ENCODE peak calls at places on chromosomes 12 and 14, in eight cellular contexts. One of them, this sample, is unnamed.

GRCh38 chr12:41795066-41795465 is 349.6 kb downstream of the GXYLT1 start:
- DNase-seq in heart left ventricle: no peak
- DNase-seq in dermis blood vessel endothelial cell: peak
- DNase-seq in adipocyte: no peak
- DNase-seq in HS-5: peak
- DNase-seq in tibial artery: no peak
- DNase-seq in T1000: no peak
- DNase-seq in fibroblast of lung: peak
- DNase-seq in this sample: peak

GRCh38 chr14:50607181-50607580 is 47.2 kb downstream of the ATL1 start:
- DNase-seq in heart left ventricle: no peak
- DNase-seq in dermis blood vessel endothelial cell: no peak
- DNase-seq in adipocyte: peak
- DNase-seq in HS-5: no peak
- DNase-seq in tibial artery: no peak
- DNase-seq in T1000: no peak
- DNase-seq in fibroblast of lung: no peak
- DNase-seq in this sample: no peak

GRCh38 chr12:27521066-27521465 is 2.9 kb upstream of the PPFIBP1 start:
- DNase-seq in heart left ventricle: peak
- DNase-seq in dermis blood vessel endothelial cell: peak
- DNase-seq in adipocyte: peak
- DNase-seq in HS-5: no peak
- DNase-seq in tibial artery: no peak
- DNase-seq in T1000: no peak
- DNase-seq in fibroblast of lung: peak
- DNase-seq in this sample: peak

GRCh38 chr12:46494424-46494823 is 121.9 kb upstream of the SLC38A2 start:
- DNase-seq in heart left ventricle: no peak
- DNase-seq in dermis blood vessel endothelial cell: no peak
- DNase-seq in adipocyte: peak
- DNase-seq in HS-5: peak
- DNase-seq in tibial artery: no peak
- DNase-seq in T1000: no peak
- DNase-seq in fibroblast of lung: peak
- DNase-seq in this sample: peak

GRCh38 chr12:130097798-130098255 is 64.4 kb upstream of the FZD10 start:
- DNase-seq in heart left ventricle: no peak
- DNase-seq in dermis blood vessel endothelial cell: no peak
- DNase-seq in adipocyte: no peak
- DNase-seq in HS-5: no peak
- DNase-seq in tibial artery: no peak
- DNase-seq in T1000: no peak
- DNase-seq in fibroblast of lung: no peak
- DNase-seq in this sample: no peak

GRCh38 chr12:5160827-5161226 is 117.1 kb downstream of the KCNA5 start:
- DNase-seq in heart left ventricle: no peak
- DNase-seq in dermis blood vessel endothelial cell: no peak
- DNase-seq in adipocyte: no peak
- DNase-seq in HS-5: no peak
- DNase-seq in tibial artery: no peak
- DNase-seq in T1000: no peak
- DNase-seq in fibroblast of lung: no peak
- DNase-seq in this sample: no peak

GRCh38 chr12:76764856-76765255 is 941 bp downstream of the ZDHHC17 start:
- DNase-seq in heart left ventricle: no peak
- DNase-seq in dermis blood vessel endothelial cell: peak
- DNase-seq in adipocyte: peak
- DNase-seq in HS-5: no peak
- DNase-seq in tibial artery: no peak
- DNase-seq in T1000: no peak
- DNase-seq in fibroblast of lung: peak
- DNase-seq in this sample: peak

GRCh38 chr12:108722992-108723766 is 8.1 kb downstream of the CORO1C start:
- DNase-seq in heart left ventricle: no peak
- DNase-seq in dermis blood vessel endothelial cell: peak
- DNase-seq in adipocyte: peak
- DNase-seq in HS-5: peak
- DNase-seq in tibial artery: peak
- DNase-seq in T1000: peak
- DNase-seq in fibroblast of lung: peak
- DNase-seq in this sample: peak

GRCh38 chr12:104957388-104958008 is 592 bp downstream of the SLC41A2 start:
- DNase-seq in heart left ventricle: no peak
- DNase-seq in dermis blood vessel endothelial cell: no peak
- DNase-seq in adipocyte: peak
- DNase-seq in HS-5: no peak
- DNase-seq in tibial artery: peak
- DNase-seq in T1000: no peak
- DNase-seq in fibroblast of lung: no peak
- DNase-seq in this sample: peak

GRCh38 chr14:94752575-94752974 is 17.3 kb downstream of the GSC start:
- DNase-seq in heart left ventricle: no peak
- DNase-seq in dermis blood vessel endothelial cell: no peak
- DNase-seq in adipocyte: no peak
- DNase-seq in HS-5: no peak
- DNase-seq in tibial artery: no peak
- DNase-seq in T1000: no peak
- DNase-seq in fibroblast of lung: no peak
- DNase-seq in this sample: no peak

GRCh38 chr12:132288516-132289188 is 40.7 kb downstream of the GALNT9 start:
- DNase-seq in heart left ventricle: no peak
- DNase-seq in dermis blood vessel endothelial cell: no peak
- DNase-seq in adipocyte: no peak
- DNase-seq in HS-5: no peak
- DNase-seq in tibial artery: no peak
- DNase-seq in T1000: no peak
- DNase-seq in fibroblast of lung: no peak
- DNase-seq in this sample: no peak

GRCh38 chr14:74394549-74394948 is 31.5 kb downstream of the SYNDIG1L start:
- DNase-seq in heart left ventricle: no peak
- DNase-seq in dermis blood vessel endothelial cell: no peak
- DNase-seq in adipocyte: no peak
- DNase-seq in HS-5: no peak
- DNase-seq in tibial artery: no peak
- DNase-seq in T1000: no peak
- DNase-seq in fibroblast of lung: no peak
- DNase-seq in this sample: no peak

GRCh38 chr12:111993290-111994150 is 19.4 kb downstream of the TMEM116 start:
- DNase-seq in heart left ventricle: no peak
- DNase-seq in dermis blood vessel endothelial cell: no peak
- DNase-seq in adipocyte: no peak
- DNase-seq in HS-5: no peak
- DNase-seq in tibial artery: no peak
- DNase-seq in T1000: no peak
- DNase-seq in fibroblast of lung: no peak
- DNase-seq in this sample: no peak

GRCh38 chr12:57430117-57430930 is 519 bp downstream of the R3HDM2 start:
- DNase-seq in heart left ventricle: peak
- DNase-seq in dermis blood vessel endothelial cell: peak
- DNase-seq in adipocyte: peak
- DNase-seq in HS-5: peak
- DNase-seq in tibial artery: peak
- DNase-seq in T1000: peak
- DNase-seq in fibroblast of lung: peak
- DNase-seq in this sample: peak

GRCh38 chr12:15620726-15621125 is 168.5 kb downstream of the EPS8 start:
- DNase-seq in heart left ventricle: no peak
- DNase-seq in dermis blood vessel endothelial cell: peak
- DNase-seq in adipocyte: no peak
- DNase-seq in HS-5: no peak
- DNase-seq in tibial artery: no peak
- DNase-seq in T1000: no peak
- DNase-seq in fibroblast of lung: no peak
- DNase-seq in this sample: no peak

GRCh38 chr14:51095854-51096823 is 1.2 kb upstream of the TRIM9 start:
- DNase-seq in heart left ventricle: no peak
- DNase-seq in dermis blood vessel endothelial cell: peak
- DNase-seq in adipocyte: peak
- DNase-seq in HS-5: peak
- DNase-seq in tibial artery: peak
- DNase-seq in T1000: peak
- DNase-seq in fibroblast of lung: peak
- DNase-seq in this sample: peak

GRCh38 chr12:132727091-132727794 is 16.6 kb downstream of the PGAM5 start:
- DNase-seq in heart left ventricle: no peak
- DNase-seq in dermis blood vessel endothelial cell: no peak
- DNase-seq in adipocyte: no peak
- DNase-seq in HS-5: no peak
- DNase-seq in tibial artery: no peak
- DNase-seq in T1000: no peak
- DNase-seq in fibroblast of lung: no peak
- DNase-seq in this sample: no peak

GRCh38 chr14:61710853-61711817 is 15.8 kb downstream of the HIF1A start:
- DNase-seq in heart left ventricle: no peak
- DNase-seq in dermis blood vessel endothelial cell: peak
- DNase-seq in adipocyte: no peak
- DNase-seq in HS-5: no peak
- DNase-seq in tibial artery: no peak
- DNase-seq in T1000: no peak
- DNase-seq in fibroblast of lung: no peak
- DNase-seq in this sample: no peak

GRCh38 chr14:91252901-91253794 is 8.6 kb upstream of the GPR68 start:
- DNase-seq in heart left ventricle: peak
- DNase-seq in dermis blood vessel endothelial cell: peak
- DNase-seq in adipocyte: peak
- DNase-seq in HS-5: no peak
- DNase-seq in tibial artery: no peak
- DNase-seq in T1000: no peak
- DNase-seq in fibroblast of lung: no peak
- DNase-seq in this sample: peak

GRCh38 chr14:64147126-64147790 is 146.9 kb downstream of the ESR2 start:
- DNase-seq in heart left ventricle: no peak
- DNase-seq in dermis blood vessel endothelial cell: peak
- DNase-seq in adipocyte: peak
- DNase-seq in HS-5: no peak
- DNase-seq in tibial artery: no peak
- DNase-seq in T1000: no peak
- DNase-seq in fibroblast of lung: peak
- DNase-seq in this sample: peak

GRCh38 chr14:31122098-31122611 is 85.4 kb downstream of the HECTD1 start:
- DNase-seq in heart left ventricle: no peak
- DNase-seq in dermis blood vessel endothelial cell: no peak
- DNase-seq in adipocyte: no peak
- DNase-seq in HS-5: no peak
- DNase-seq in tibial artery: no peak
- DNase-seq in T1000: no peak
- DNase-seq in fibroblast of lung: peak
- DNase-seq in this sample: peak

GRCh38 chr12:31896514-31897039 is 62.6 kb upstream of the RESF1 start:
- DNase-seq in heart left ventricle: peak
- DNase-seq in dermis blood vessel endothelial cell: peak
- DNase-seq in adipocyte: no peak
- DNase-seq in HS-5: no peak
- DNase-seq in tibial artery: no peak
- DNase-seq in T1000: no peak
- DNase-seq in fibroblast of lung: peak
- DNase-seq in this sample: no peak

GRCh38 chr12:7934153-7934552 is 1.8 kb downstream of the SLC2A3 start:
- DNase-seq in heart left ventricle: no peak
- DNase-seq in dermis blood vessel endothelial cell: peak
- DNase-seq in adipocyte: peak
- DNase-seq in HS-5: no peak
- DNase-seq in tibial artery: no peak
- DNase-seq in T1000: no peak
- DNase-seq in fibroblast of lung: no peak
- DNase-seq in this sample: peak

GRCh38 chr12:75944097-75944904 is 87.3 kb downstream of the PHLDA1 start:
- DNase-seq in heart left ventricle: no peak
- DNase-seq in dermis blood vessel endothelial cell: peak
- DNase-seq in adipocyte: peak
- DNase-seq in HS-5: peak
- DNase-seq in tibial artery: no peak
- DNase-seq in T1000: no peak
- DNase-seq in fibroblast of lung: peak
- DNase-seq in this sample: peak

GRCh38 chr14:99118046-99118721 is 153.8 kb downstream of the BCL11B start:
- DNase-seq in heart left ventricle: no peak
- DNase-seq in dermis blood vessel endothelial cell: no peak
- DNase-seq in adipocyte: no peak
- DNase-seq in HS-5: no peak
- DNase-seq in tibial artery: no peak
- DNase-seq in T1000: no peak
- DNase-seq in fibroblast of lung: no peak
- DNase-seq in this sample: no peak

GRCh38 chr12:51836012-51836832 is 12.3 kb downstream of the FIGNL2 start:
- DNase-seq in heart left ventricle: no peak
- DNase-seq in dermis blood vessel endothelial cell: no peak
- DNase-seq in adipocyte: no peak
- DNase-seq in HS-5: no peak
- DNase-seq in tibial artery: no peak
- DNase-seq in T1000: no peak
- DNase-seq in fibroblast of lung: no peak
- DNase-seq in this sample: peak

GRCh38 chr14:52068741-52069616 is at the start of gene NID2:
- DNase-seq in heart left ventricle: peak
- DNase-seq in dermis blood vessel endothelial cell: peak
- DNase-seq in adipocyte: peak
- DNase-seq in HS-5: no peak
- DNase-seq in tibial artery: peak
- DNase-seq in T1000: peak
- DNase-seq in fibroblast of lung: peak
- DNase-seq in this sample: peak

GRCh38 chr12:64806593-64806992 is 17.9 kb upstream of the TBC1D30 start:
- DNase-seq in heart left ventricle: no peak
- DNase-seq in dermis blood vessel endothelial cell: peak
- DNase-seq in adipocyte: peak
- DNase-seq in HS-5: no peak
- DNase-seq in tibial artery: no peak
- DNase-seq in T1000: no peak
- DNase-seq in fibroblast of lung: peak
- DNase-seq in this sample: peak

GRCh38 chr12:103964805-103965204 is 867 bp upstream of the TDG start:
- DNase-seq in heart left ventricle: no peak
- DNase-seq in dermis blood vessel endothelial cell: peak
- DNase-seq in adipocyte: no peak
- DNase-seq in HS-5: no peak
- DNase-seq in tibial artery: no peak
- DNase-seq in T1000: no peak
- DNase-seq in fibroblast of lung: no peak
- DNase-seq in this sample: peak

GRCh38 chr12:526089-526488 is 66.3 kb downstream of the B4GALNT3 start:
- DNase-seq in heart left ventricle: no peak
- DNase-seq in dermis blood vessel endothelial cell: no peak
- DNase-seq in adipocyte: no peak
- DNase-seq in HS-5: no peak
- DNase-seq in tibial artery: no peak
- DNase-seq in T1000: no peak
- DNase-seq in fibroblast of lung: no peak
- DNase-seq in this sample: no peak

GRCh38 chr14:101836131-101836530 is 74.6 kb downstream of the PPP2R5C start:
- DNase-seq in heart left ventricle: peak
- DNase-seq in dermis blood vessel endothelial cell: peak
- DNase-seq in adipocyte: peak
- DNase-seq in HS-5: no peak
- DNase-seq in tibial artery: no peak
- DNase-seq in T1000: no peak
- DNase-seq in fibroblast of lung: peak
- DNase-seq in this sample: peak

GRCh38 chr12:77062396-77062795 is 3.0 kb downstream of the E2F7 start:
- DNase-seq in heart left ventricle: no peak
- DNase-seq in dermis blood vessel endothelial cell: peak
- DNase-seq in adipocyte: no peak
- DNase-seq in HS-5: no peak
- DNase-seq in tibial artery: no peak
- DNase-seq in T1000: no peak
- DNase-seq in fibroblast of lung: peak
- DNase-seq in this sample: no peak

GRCh38 chr12:79512068-79512467 is 178.7 kb downstream of the PAWR start:
- DNase-seq in heart left ventricle: no peak
- DNase-seq in dermis blood vessel endothelial cell: peak
- DNase-seq in adipocyte: no peak
- DNase-seq in HS-5: no peak
- DNase-seq in tibial artery: no peak
- DNase-seq in T1000: no peak
- DNase-seq in fibroblast of lung: no peak
- DNase-seq in this sample: no peak

GRCh38 chr12:130127527-130127908 is 34.7 kb upstream of the FZD10 start:
- DNase-seq in heart left ventricle: peak
- DNase-seq in dermis blood vessel endothelial cell: no peak
- DNase-seq in adipocyte: no peak
- DNase-seq in HS-5: no peak
- DNase-seq in tibial artery: peak
- DNase-seq in T1000: no peak
- DNase-seq in fibroblast of lung: no peak
- DNase-seq in this sample: no peak

This sample was measured in EH.